ENCODE peak calls at places on chromosomes 5 and 9, in five cellular contexts. K is neural crest cell, F is A549, Y is HL-60, H is mucosa of descending colon. P is an unnamed sample.

GRCh38 chr9:81410201-81410600 is 279.1 kb downstream of the TLE1 start:
- DNase-seq in H (no peak), Y (no peak), F (peak), K (no peak), P (no peak)

GRCh38 chr9:134964271-134964670 is 46.6 kb upstream of the FCN1 start:
- DNase-seq in H (no peak), Y (no peak), F (no peak), K (no peak), P (no peak)

GRCh38 chr5:132099073-132099748 is 25.6 kb downstream of the CSF2 start:
- DNase-seq in K (no peak), F (no peak), Y (no peak), H (no peak), P (no peak)

GRCh38 chr9:121720992-121721350 is 69.5 kb downstream of the DAB2IP start:
- DNase-seq in H (peak), K (no peak), Y (no peak), F (no peak), P (no peak)

GRCh38 chr9:79671558-79671957 is 99.8 kb downstream of the TLE4 start:
- DNase-seq in H (no peak), K (no peak), F (peak), Y (no peak), P (no peak)

GRCh38 chr5:57863661-57864060 is 381.1 kb upstream of the ACTBL2 start:
- DNase-seq in K (no peak), H (no peak), F (no peak), Y (no peak), P (no peak)

GRCh38 chr5:131749138-131749537 is 47.7 kb downstream of the FNIP1 start:
- DNase-seq in Y (no peak), H (no peak), K (no peak), F (no peak), P (no peak)

GRCh38 chr5:133400831-133401351 is 211.4 kb downstream of the FSTL4 start:
- DNase-seq in K (no peak), H (no peak), F (no peak), Y (no peak), P (no peak)

GRCh38 chr9:37309136-37309535 is 113.4 kb upstream of the GRHPR start:
- DNase-seq in F (peak), Y (no peak), K (no peak), H (peak), P (peak)

GRCh38 chr5:96483878-96484277 is 50.8 kb upstream of the PCSK1 start:
- DNase-seq in K (no peak), F (peak), H (peak), Y (no peak), P (no peak)

GRCh38 chr5:180637962-180638680 is 11.3 kb downstream of the FLT4 start:
- DNase-seq in F (no peak), H (no peak), Y (no peak), K (no peak), P (no peak)

GRCh38 chr5:174799146-174799545 is 74.8 kb downstream of the MSX2 start:
- DNase-seq in K (no peak), Y (no peak), F (no peak), H (no peak), P (no peak)

GRCh38 chr9:87285183-87285582 is 212.5 kb upstream of the DAPK1 start:
- DNase-seq in H (peak), K (no peak), F (no peak), Y (no peak), P (no peak)

GRCh38 chr9:3526903-3527652 is 1.3 kb upstream of the RFX3 start:
- DNase-seq in H (peak), Y (peak), F (peak), K (no peak), P (no peak)

DNA sequence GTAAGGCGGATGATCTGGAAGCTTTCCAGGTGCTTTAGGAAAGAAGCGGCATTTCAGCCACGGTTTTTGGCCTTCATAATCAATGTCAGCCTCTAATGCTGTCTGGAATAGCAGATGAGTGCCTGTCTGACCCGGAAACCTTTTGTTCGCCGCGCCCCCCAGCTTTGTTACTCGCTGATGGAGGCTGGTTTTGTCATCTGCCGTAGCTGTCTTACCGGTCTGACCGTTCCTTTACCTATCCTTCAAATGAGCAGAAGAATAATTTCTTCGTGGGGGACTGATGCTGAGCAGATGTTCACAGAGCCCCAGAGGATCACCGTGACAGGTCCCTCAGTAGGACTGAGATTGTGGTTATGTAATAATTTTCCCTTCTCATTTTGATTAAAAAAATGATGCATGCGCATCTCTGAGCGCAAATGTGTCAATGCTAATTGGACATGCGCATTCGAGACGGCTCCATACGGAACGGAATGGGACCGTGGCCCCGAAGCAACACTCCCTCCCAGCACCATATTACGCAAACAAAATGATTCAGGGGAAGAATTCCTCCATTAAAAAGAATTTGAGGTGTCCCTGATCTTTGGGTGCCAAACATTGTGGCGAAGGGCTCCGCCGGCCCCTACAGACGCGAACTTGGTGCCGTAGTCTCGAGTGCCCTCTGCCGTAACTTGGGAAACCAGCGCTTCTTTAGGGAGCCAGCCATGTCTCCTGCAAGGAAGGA is 27.6 kb downstream of the TLX3 start:
- DNase-seq in F (peak), H (peak), Y (peak), K (no peak), P (no peak)
- TF ChIP-seq CTCF in F (peak), H (no peak), Y (peak), K (peak), P (peak)

DNA sequence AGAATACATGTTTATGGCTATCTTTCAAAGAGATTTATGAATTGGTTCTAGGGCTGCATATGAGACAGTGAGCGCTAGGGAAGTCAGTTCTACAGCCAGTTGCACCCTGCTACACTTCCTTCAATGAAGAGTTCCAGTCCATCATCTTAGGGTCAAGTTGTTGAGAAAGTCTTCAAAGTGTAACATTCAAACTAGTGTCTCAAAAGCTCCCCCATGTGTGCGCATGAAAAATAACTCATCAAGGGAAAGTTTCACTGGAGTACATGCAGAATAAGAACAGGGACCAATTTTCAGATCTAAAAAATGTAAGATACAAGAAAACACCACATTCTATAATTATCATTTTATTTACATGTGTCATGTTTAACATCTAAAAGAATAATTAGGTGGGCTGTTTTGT is 317.2 kb downstream of the DEPDC1B start:
- DNase-seq in F (peak), Y (peak), K (no peak), H (no peak), P (peak)
- TF ChIP-seq CTCF in F (peak), Y (no peak), K (peak), H (no peak), P (peak)

DNA sequence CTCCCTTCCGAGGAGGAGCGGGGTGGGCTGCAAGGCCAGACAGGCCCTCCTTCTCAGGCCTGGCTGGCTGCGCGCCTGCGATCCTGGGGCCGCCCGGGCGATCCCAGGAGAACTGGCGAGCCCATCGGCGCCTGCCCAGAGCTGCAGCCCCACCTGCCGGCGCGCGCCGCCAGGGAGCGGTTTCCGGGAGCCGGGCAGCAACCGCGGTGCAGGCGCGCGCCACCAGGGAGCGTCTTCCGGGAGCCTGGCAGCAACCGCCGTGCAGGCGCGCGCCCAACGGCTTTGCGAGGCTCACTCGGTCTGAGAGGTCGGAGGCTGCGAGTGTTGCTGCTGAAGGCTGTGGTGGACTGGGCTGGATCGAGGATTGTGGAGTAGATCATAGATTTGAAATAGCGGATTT is 668.7 kb downstream of the SPATA31A6 start:
- DNase-seq in K (peak), H (peak), F (peak), Y (no peak), P (peak)
- TF ChIP-seq CTCF in K (no peak), H (no peak), F (peak), Y (no peak), P (no peak)

GRCh38 chr5:44991693-44992092 is 182.9 kb downstream of the MRPS30 start:
- DNase-seq in F (no peak), K (no peak), Y (no peak), H (no peak), P (no peak)
- TF ChIP-seq CTCF in F (no peak), K (no peak), Y (no peak), H (no peak), P (no peak)

GRCh38 chr9:132793606-132794580 is 84.2 kb downstream of the AK8 start:
- DNase-seq in Y (no peak), F (no peak), K (no peak), H (no peak), P (no peak)
- TF ChIP-seq CTCF in Y (no peak), F (no peak), K (no peak), H (no peak), P (no peak)

DNA sequence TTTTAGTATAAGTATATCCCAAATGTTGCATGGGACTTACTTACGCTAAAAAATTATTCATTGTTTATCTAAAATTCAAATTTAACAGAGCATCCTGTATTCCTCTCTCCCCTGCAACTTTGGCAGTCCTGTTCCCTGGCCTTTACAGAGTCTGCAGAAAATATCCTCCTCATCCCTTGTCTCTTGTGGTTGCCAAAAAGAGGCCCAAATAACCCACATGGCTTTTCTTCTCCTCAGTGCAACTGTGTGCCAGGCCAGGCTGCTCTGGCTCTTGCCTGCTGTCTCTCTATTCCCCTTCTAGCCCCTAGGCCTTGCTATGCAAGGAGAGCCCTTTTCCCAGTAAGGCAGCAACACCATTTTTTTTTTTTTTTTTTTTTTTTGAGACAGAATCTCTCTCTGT is 23.0 kb downstream of the ARHGEF37 start:
- DNase-seq in Y (no peak), F (no peak), H (no peak), K (no peak), P (no peak)
- TF ChIP-seq CTCF in Y (no peak), F (no peak), H (no peak), K (no peak), P (no peak)

GRCh38 chr5:164597293-164597900 is 1092.0 kb downstream of the MAT2B start:
- DNase-seq in Y (peak), K (no peak), H (peak), F (peak), P (peak)
- TF ChIP-seq CTCF in Y (peak), K (peak), H (no peak), F (peak), P (peak)

GRCh38 chr5:135835766-135836165 is 1.3 kb downstream of the SLC25A48 start:
- DNase-seq in K (no peak), F (no peak), Y (no peak), H (no peak), P (no peak)

GRCh38 chr5:135833521-135833920 is 942 bp upstream of the SLC25A48 start:
- DNase-seq in H (no peak), K (no peak), Y (no peak), F (no peak), P (no peak)

GRCh38 chr5:135832941-135833340 is 1.5 kb upstream of the SLC25A48 start:
- DNase-seq in F (no peak), Y (no peak), K (no peak), H (no peak), P (no peak)

GRCh38 chr5:135834639-135835529 is at the start of gene SLC25A48:
- DNase-seq in K (peak), F (peak), H (peak), Y (no peak), P (peak)

GRCh38 chr5:135833961-135834638 is 363 bp upstream of the SLC25A48 start:
- DNase-seq in Y (no peak), F (no peak), H (no peak), K (no peak), P (no peak)
- TF ChIP-seq CTCF in Y (no peak), F (no peak), H (peak), K (no peak), P (no peak)

GRCh38 chr9:94554078-94554438 is 825 bp upstream of the PCAT7 start:
- DNase-seq in K (no peak), H (peak), Y (no peak), F (no peak), P (no peak)

GRCh38 chr9:94554439-94555331 is at the start of gene PCAT7:
- DNase-seq in Y (peak), H (peak), K (peak), F (peak), P (peak)

GRCh38 chr9:94553029-94553938 is 1.6 kb upstream of the PCAT7 start:
- DNase-seq in F (peak), K (no peak), H (peak), Y (no peak), P (no peak)
- TF ChIP-seq CTCF in F (no peak), K (no peak), H (no peak), Y (no peak), P (no peak)

DNA sequence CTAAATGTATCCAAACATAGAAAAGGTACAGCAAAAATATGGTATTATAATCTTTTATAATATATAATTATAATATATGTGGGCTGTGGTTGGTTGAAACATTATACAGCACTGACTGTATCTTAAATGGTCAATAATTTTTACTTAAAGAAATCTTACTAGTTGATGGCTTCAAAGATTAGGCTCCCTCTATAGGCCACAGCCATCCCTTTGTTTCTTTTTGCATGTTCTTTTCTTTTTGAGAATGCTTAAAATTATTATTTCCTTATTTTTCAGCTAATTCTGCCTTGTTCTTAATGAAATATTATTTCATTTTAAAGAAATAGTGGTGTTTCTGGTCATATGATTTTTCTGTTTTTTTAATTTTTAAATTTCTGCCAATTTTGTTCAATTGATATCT is 128.5 kb downstream of the MAST4 start:
- DNase-seq in H (no peak), F (no peak), K (no peak), Y (no peak), P (no peak)
- TF ChIP-seq CTCF in H (no peak), F (peak), K (peak), Y (no peak), P (no peak)